ENCODE peak calls at places on chromosomes 6 and 20, in eight cellular contexts. B is progenitor cell of endocrine pancreas, C is AG10803, D is B cell, Y is lower lobe of right lung, J is breast epithelium, A is HCT116, T is foreskin fibroblast. F is an unnamed sample.

GRCh38 chr6:11595903-11596302 is 58.4 kb downstream of the TMEM170B start:
- DNase-seq in B (no peak), C (no peak), D (no peak), Y (no peak), J (no peak), A (no peak), T (no peak), F (no peak)

GRCh38 chr6:129269891-129270290 is 387.0 kb downstream of the LAMA2 start:
- DNase-seq in B (no peak), C (no peak), D (no peak), Y (no peak), J (no peak), A (no peak), T (no peak), F (no peak)

GRCh38 chr6:85403331-85404015 is 46.4 kb upstream of the NT5E start:
- DNase-seq in B (no peak), C (peak; percentile 91), D (no peak), Y (no peak), J (no peak), A (no peak), T (peak; percentile 81), F (no peak)

GRCh38 chr6:1773697-1774096 is 164.0 kb downstream of the FOXC1 start:
- DNase-seq in B (no peak), C (no peak), D (no peak), Y (no peak), J (no peak), A (no peak), T (no peak), F (no peak)

GRCh38 chr20:9808166-9808565 is 30.7 kb downstream of the PAK5 start:
- DNase-seq in B (no peak), C (no peak), D (no peak), Y (no peak), J (no peak), A (no peak), T (no peak), F (no peak)

GRCh38 chr6:56649053-56649769 is 6.5 kb upstream of the DST start:
- DNase-seq in B (no peak), C (peak; percentile 70), D (no peak), Y (no peak), J (no peak), A (no peak), T (no peak), F (no peak)

GRCh38 chr6:14396826-14397517 is 279.4 kb downstream of the CD83 start:
- DNase-seq in B (no peak), C (peak; percentile 20), D (no peak), Y (peak; percentile 46), J (no peak), A (no peak), T (peak; percentile 9), F (peak; percentile 49)

GRCh38 chr6:132764370-132764769 is 6.7 kb upstream of the VNN2 start:
- DNase-seq in B (no peak), C (peak; percentile 86), D (no peak), Y (no peak), J (no peak), A (no peak), T (peak; percentile 80), F (no peak)

GRCh38 chr6:146127447-146128215 is 98.8 kb downstream of the GRM1 start:
- DNase-seq in B (no peak), C (no peak), D (no peak), Y (no peak), J (no peak), A (no peak), T (no peak), F (no peak)

GRCh38 chr6:147570681-147571080 is 62.2 kb downstream of the SAMD5 start:
- DNase-seq in B (no peak), C (no peak), D (no peak), Y (no peak), J (no peak), A (no peak), T (no peak), F (no peak)

GRCh38 chr6:20071998-20072397 is 140.3 kb downstream of the MBOAT1 start:
- DNase-seq in B (no peak), C (no peak), D (no peak), Y (no peak), J (no peak), A (no peak), T (no peak), F (no peak)

GRCh38 chr6:11224252-11224965 is 8.1 kb downstream of the NEDD9 start:
- DNase-seq in B (no peak), C (no peak), D (no peak), Y (no peak), J (no peak), A (no peak), T (peak; percentile 31), F (no peak)

GRCh38 chr6:39453236-39453635 is 130.7 kb upstream of the KCNK16 start:
- DNase-seq in B (no peak), C (peak; percentile 30), D (no peak), Y (no peak), J (no peak), A (no peak), T (peak; percentile 12), F (no peak)

GRCh38 chr6:122789862-122790739 is 1.0 kb downstream of the SMPDL3A start:
- DNase-seq in B (no peak), C (peak; percentile 11), D (peak; percentile 46), Y (no peak), J (no peak), A (no peak), T (no peak), F (peak; percentile 51)

GRCh38 chr6:132369526-132369925 is 31.7 kb downstream of the MOXD1 start:
- DNase-seq in B (no peak), C (peak; percentile 83), D (no peak), Y (no peak), J (no peak), A (no peak), T (peak; percentile 68), F (no peak)

GRCh38 chr20:20744170-20744725 is 31.8 kb upstream of the RALGAPA2 start:
- DNase-seq in B (no peak), C (no peak), D (no peak), Y (no peak), J (no peak), A (no peak), T (no peak), F (no peak)

GRCh38 chr20:57193094-57193493 is 73.3 kb downstream of the BMP7 start:
- DNase-seq in B (no peak), C (no peak), D (no peak), Y (no peak), J (no peak), A (no peak), T (no peak), F (no peak)

GRCh38 chr6:141550471-141550870 is 582.3 kb upstream of the GJE1 start:
- DNase-seq in B (no peak), C (no peak), D (no peak), Y (no peak), J (no peak), A (no peak), T (no peak), F (no peak)

GRCh38 chr6:30881987-30882763 is 2.1 kb upstream of the DDR1 start:
- DNase-seq in B (no peak), C (no peak), D (no peak), Y (no peak), J (no peak), A (no peak), T (peak; percentile 30), F (peak; percentile 21)

GRCh38 chr6:84346372-84346771 is 118.9 kb upstream of the CEP162 start:
- DNase-seq in B (no peak), C (peak; percentile 16), D (no peak), Y (no peak), J (no peak), A (no peak), T (no peak), F (no peak)
- TF ChIP-seq CTCF in B (no peak), C (peak; percentile 51), D (no peak), Y (no peak), J (no peak), A (peak; percentile 21), T (peak; percentile 16), F (no peak)

DNA sequence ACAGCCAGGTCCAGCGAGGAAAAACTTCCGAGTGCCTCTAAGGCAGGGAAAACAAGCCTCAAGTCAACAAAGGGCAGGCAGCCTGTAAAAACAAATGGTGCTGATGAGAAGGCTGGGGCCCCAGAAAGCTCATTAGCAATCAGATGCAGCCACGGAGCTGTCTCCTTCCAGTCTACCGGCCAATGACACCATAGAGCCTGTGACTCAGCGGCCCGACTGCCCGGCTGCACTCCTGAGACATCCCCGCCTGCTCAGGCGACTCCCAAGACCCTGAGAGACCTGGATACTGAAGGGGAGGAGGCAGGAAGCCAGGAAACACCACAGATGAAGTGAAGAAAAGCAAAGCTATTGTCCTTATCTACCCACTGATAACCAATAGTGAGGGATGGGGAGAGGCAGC is 120.1 kb upstream of the HDDC2 start:
- DNase-seq in B (peak; percentile 9), C (no peak), D (no peak), Y (no peak), J (no peak), A (no peak), T (no peak), F (no peak)
- TF ChIP-seq CTCF in B (no peak), C (no peak), D (no peak), Y (no peak), J (no peak), A (no peak), T (no peak), F (no peak)

GRCh38 chr20:1944345-1945099 is 49.3 kb downstream of the SIRPA start:
- DNase-seq in B (no peak), C (no peak), D (no peak), Y (no peak), J (no peak), A (no peak), T (no peak), F (no peak)
- TF ChIP-seq CTCF in B (no peak), C (no peak), D (no peak), Y (no peak), J (no peak), A (no peak), T (no peak), F (no peak)

GRCh38 chr6:74409447-74409846 is 713.4 kb downstream of the CD109 start:
- DNase-seq in B (no peak), C (peak; percentile 81), D (no peak), Y (no peak), J (no peak), A (peak; percentile 31), T (peak; percentile 61), F (peak; percentile 1)
- TF ChIP-seq CTCF in B (peak; percentile 64), C (peak; percentile 77), D (no peak), Y (peak; percentile 33), J (no peak), A (peak; percentile 21), T (peak; percentile 15), F (peak; percentile 18)

DNA sequence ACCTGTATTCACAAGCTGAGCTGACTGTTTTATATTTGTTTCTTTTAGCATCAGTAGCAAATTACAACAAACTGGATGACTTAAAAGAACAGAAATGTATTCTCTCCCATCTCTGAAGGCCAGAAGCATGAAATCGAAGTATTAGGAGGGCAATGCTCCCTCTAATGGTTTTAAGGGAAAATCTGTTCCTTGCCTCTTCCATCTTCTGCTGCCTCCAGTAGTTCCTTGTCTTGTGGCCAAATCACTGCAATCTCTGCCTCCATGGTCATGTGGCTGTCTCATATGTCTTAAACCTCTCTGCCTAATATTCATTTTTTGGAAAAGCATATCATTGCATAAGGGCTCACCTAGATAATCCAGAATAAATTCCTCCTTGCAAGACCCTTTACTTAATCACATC is 25.2 kb upstream of the ASCC3 start:
- DNase-seq in B (no peak), C (peak; percentile 3), D (no peak), Y (no peak), J (no peak), A (no peak), T (no peak), F (no peak)
- TF ChIP-seq CTCF in B (no peak), C (no peak), D (no peak), Y (no peak), J (no peak), A (no peak), T (peak; percentile 13), F (no peak)